ENCODE peak calls at places on chromosomes 13 and 19, in five cellular contexts. One of them, this sample, is unnamed.

GRCh38 chr19:32436692-32437091 is 31.1 kb downstream of the DPY19L3 start:
- DNase-seq in T-helper 9 cell: no peak
- DNase-seq in AG20443: no peak
- DNase-seq in mucosa of descending colon: no peak
- DNase-seq in progenitor cell of endocrine pancreas: no peak
- DNase-seq in this sample: no peak

GRCh38 chr19:13154241-13154778 is 4.1 kb downstream of the IER2 start:
- DNase-seq in T-helper 9 cell: peak; percentile 32
- DNase-seq in AG20443: peak; percentile 82
- DNase-seq in mucosa of descending colon: peak; percentile 93
- DNase-seq in progenitor cell of endocrine pancreas: peak; percentile 40
- DNase-seq in this sample: peak; percentile 58

GRCh38 chr19:19385900-19386339 is 19.6 kb upstream of the GATAD2A start:
- DNase-seq in T-helper 9 cell: peak; percentile 48
- DNase-seq in AG20443: no peak
- DNase-seq in mucosa of descending colon: no peak
- DNase-seq in progenitor cell of endocrine pancreas: no peak
- DNase-seq in this sample: no peak

GRCh38 chr13:59346861-59347470 is 816.8 kb downstream of the DIAPH3 start:
- DNase-seq in T-helper 9 cell: no peak
- DNase-seq in AG20443: no peak
- DNase-seq in mucosa of descending colon: no peak
- DNase-seq in progenitor cell of endocrine pancreas: no peak
- DNase-seq in this sample: no peak

GRCh38 chr19:33143897-33144405 is 12.0 kb downstream of the WDR88 start:
- DNase-seq in T-helper 9 cell: peak; percentile 38
- DNase-seq in AG20443: peak; percentile 93
- DNase-seq in mucosa of descending colon: peak; percentile 75
- DNase-seq in progenitor cell of endocrine pancreas: peak; percentile 56
- DNase-seq in this sample: peak; percentile 27

GRCh38 chr13:25248071-25248470 is 39.2 kb downstream of the MTMR6 start:
- DNase-seq in T-helper 9 cell: no peak
- DNase-seq in AG20443: no peak
- DNase-seq in mucosa of descending colon: no peak
- DNase-seq in progenitor cell of endocrine pancreas: no peak
- DNase-seq in this sample: no peak

GRCh38 chr19:31427857-31428256 is 78.6 kb upstream of the TSHZ3 start:
- DNase-seq in T-helper 9 cell: no peak
- DNase-seq in AG20443: no peak
- DNase-seq in mucosa of descending colon: no peak
- DNase-seq in progenitor cell of endocrine pancreas: no peak
- DNase-seq in this sample: no peak

GRCh38 chr13:62033932-62034331 is 618.3 kb upstream of the PCDH20 start:
- DNase-seq in T-helper 9 cell: no peak
- DNase-seq in AG20443: no peak
- DNase-seq in mucosa of descending colon: no peak
- DNase-seq in progenitor cell of endocrine pancreas: no peak
- DNase-seq in this sample: no peak